ENCODE peak calls at places on chromosome 18, in seven cellular contexts. E is transverse colon; B is CD8-positive, alpha-beta memory T cell; J is fibroblast of mammary gland; G is adrenal gland; Z is lower leg skin; H is A549. R is an unnamed sample.

GRCh38 chr18:26532367-26533340 is 15.7 kb downstream of the KCTD1 start:
- DNase-seq in E (no peak), B (no peak), Z (no peak), J (peak), H (no peak), G (no peak), R (no peak)

GRCh38 chr18:47191956-47192355 is 15.8 kb upstream of the IER3IP1 start:
- DNase-seq in J (peak), G (no peak), B (no peak), Z (no peak), E (no peak), H (peak), R (no peak)

GRCh38 chr18:41391616-41392610 is 563.1 kb upstream of the PIK3C3 start:
- DNase-seq in Z (no peak), B (no peak), G (peak), H (peak), E (peak), J (peak), R (peak)

GRCh38 chr18:41096504-41096903 is 858.5 kb upstream of the PIK3C3 start:
- DNase-seq in H (no peak), G (no peak), B (no peak), Z (no peak), E (no peak), J (peak), R (peak)

GRCh38 chr18:54203914-54204313 is 20.6 kb downstream of the MBD2 start:
- DNase-seq in G (no peak), E (no peak), J (no peak), H (no peak), Z (no peak), B (no peak), R (no peak)

GRCh38 chr18:34709631-34710429 is at the start of gene DTNA:
- DNase-seq in B (no peak), E (no peak), Z (no peak), J (peak), H (no peak), G (no peak), R (peak)

GRCh38 chr18:35730738-35731370 is 149.3 kb downstream of the GALNT1 start:
- DNase-seq in E (no peak), H (no peak), J (peak), B (no peak), G (no peak), Z (no peak), R (no peak)

GRCh38 chr18:34942276-34942675 is 98.9 kb upstream of the MAPRE2 start:
- DNase-seq in E (no peak), G (no peak), Z (no peak), B (no peak), H (no peak), J (no peak), R (no peak)

GRCh38 chr18:32386466-32386865 is 84.2 kb downstream of the GAREM1 start:
- DNase-seq in H (no peak), G (no peak), E (no peak), J (no peak), Z (no peak), B (no peak), R (no peak)

GRCh38 chr18:43661570-43661969 is 384.3 kb upstream of the SYT4 start:
- DNase-seq in E (no peak), Z (no peak), B (no peak), H (peak), G (no peak), J (peak), R (peak)

GRCh38 chr18:35032113-35032512 is 9.1 kb upstream of the MAPRE2 start:
- DNase-seq in H (no peak), G (no peak), Z (no peak), J (no peak), E (no peak), B (no peak), R (no peak)

GRCh38 chr18:11747286-11747685 is 58.2 kb downstream of the GNAL start:
- DNase-seq in H (no peak), B (no peak), Z (no peak), J (no peak), E (no peak), G (no peak), R (no peak)

GRCh38 chr18:31491586-31491985 is 6.4 kb upstream of the DSG2 start:
- DNase-seq in G (no peak), E (no peak), H (no peak), J (no peak), Z (no peak), B (no peak), R (no peak)

GRCh38 chr18:58867281-58867961 is 2.7 kb downstream of the ZNF532 start:
- DNase-seq in Z (no peak), B (no peak), H (no peak), G (no peak), J (no peak), E (no peak), R (peak)
- H3K4me3 ChIP-seq in Z (no peak), B (no peak), H (no peak), G (no peak), J (no peak), E (no peak), R (no peak)

GRCh38 chr18:8800876-8801262 is 95.5 kb downstream of the MTCL1 start:
- DNase-seq in J (no peak), B (no peak), H (peak), G (no peak), E (no peak), Z (no peak), R (no peak)

GRCh38 chr18:8802031-8802679 is 96.8 kb downstream of the MTCL1 start:
- DNase-seq in J (no peak), E (no peak), G (no peak), Z (no peak), B (no peak), H (no peak), R (no peak)

GRCh38 chr18:8800445-8800844 is 95.1 kb downstream of the MTCL1 start:
- DNase-seq in H (peak), B (no peak), E (no peak), G (no peak), J (peak), Z (no peak), R (peak)

GRCh38 chr18:8800041-8800441 is 94.7 kb downstream of the MTCL1 start:
- DNase-seq in E (no peak), Z (no peak), G (no peak), J (peak), H (no peak), B (no peak), R (peak)

DNA sequence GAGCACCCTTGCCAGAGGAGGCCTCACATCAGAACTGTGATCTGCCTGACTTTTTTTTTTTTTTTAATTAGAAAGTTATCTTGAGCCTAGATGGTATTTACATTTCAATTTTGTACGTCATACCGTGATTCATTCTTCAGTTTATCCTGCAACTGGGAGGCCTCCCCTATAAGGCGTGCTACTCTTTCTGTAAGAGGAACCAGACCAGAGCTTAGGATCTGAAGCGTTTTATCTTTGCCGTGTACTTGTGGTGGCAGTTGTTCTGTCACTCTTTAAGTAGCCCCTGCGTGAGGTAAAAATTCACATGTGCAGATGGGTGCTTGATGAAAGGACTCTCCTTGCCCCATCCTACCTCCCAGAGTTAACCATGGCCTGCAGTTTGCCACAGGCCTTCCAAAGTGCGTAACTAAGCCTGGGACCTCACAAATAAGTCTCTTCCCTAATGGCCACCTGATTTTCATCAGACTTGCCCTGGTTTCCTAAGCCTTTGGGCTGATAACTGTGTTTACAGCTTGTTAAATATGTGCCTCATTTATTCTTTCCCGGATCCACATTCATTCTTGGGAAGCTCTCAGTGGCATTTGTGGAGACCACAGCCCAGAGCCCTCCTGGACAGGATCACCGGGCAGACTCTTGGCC is 96.0 kb downstream of the MTCL1 start:
- DNase-seq in Z (no peak), G (no peak), H (peak), J (peak), B (no peak), E (no peak), R (peak)
- H3K4me3 ChIP-seq in Z (no peak), G (no peak), H (peak), J (no peak), B (no peak), E (no peak), R (no peak)

DNA sequence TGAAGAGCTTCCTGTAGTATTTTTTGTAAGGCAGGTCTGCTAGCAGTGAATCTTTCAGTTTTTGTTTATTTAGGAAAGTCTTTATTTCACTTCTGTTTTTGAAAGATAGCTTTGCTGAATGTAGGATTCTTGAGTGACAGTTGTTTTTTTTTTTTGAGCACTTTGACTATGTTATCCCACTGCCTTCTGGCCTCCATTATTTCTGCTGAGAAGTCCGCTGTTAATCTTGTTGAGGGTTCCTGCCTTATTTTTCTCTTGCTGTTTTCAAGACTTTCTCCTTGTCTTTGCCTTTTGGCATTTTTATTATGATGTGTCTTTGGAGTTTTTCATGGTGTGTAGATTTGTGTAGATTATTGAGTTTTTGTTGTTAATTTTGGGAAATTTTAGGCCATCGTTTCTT is 21.9 kb downstream of the RBFA start:
- DNase-seq in E (no peak), Z (no peak), B (no peak), G (no peak), J (no peak), H (no peak), R (no peak)
- H3K4me3 ChIP-seq in E (no peak), Z (no peak), B (no peak), G (no peak), J (no peak), H (no peak), R (no peak)

GRCh38 chr18:62209046-62209445 is 22.0 kb downstream of the RELCH start:
- DNase-seq in Z (no peak), B (no peak), H (no peak), J (peak), G (no peak), E (no peak), R (no peak)
- H3K4me3 ChIP-seq in Z (no peak), B (no peak), H (no peak), J (no peak), G (no peak), E (no peak), R (no peak)

GRCh38 chr18:59091204-59091603 is 48.5 kb upstream of the SEC11C start:
- DNase-seq in J (no peak), G (no peak), H (no peak), B (no peak), E (no peak), Z (no peak), R (no peak)

GRCh38 chr18:59093668-59094067 is 46.0 kb upstream of the SEC11C start:
- DNase-seq in J (no peak), Z (no peak), E (no peak), H (no peak), G (no peak), B (no peak), R (no peak)

GRCh38 chr18:59101830-59102414 is 37.8 kb upstream of the SEC11C start:
- DNase-seq in Z (no peak), G (no peak), J (no peak), H (no peak), E (no peak), B (no peak), R (no peak)

GRCh38 chr18:59094569-59094968 is 45.1 kb upstream of the SEC11C start:
- DNase-seq in B (no peak), E (no peak), H (no peak), Z (no peak), J (no peak), G (no peak), R (no peak)

GRCh38 chr18:59096098-59096779 is 43.4 kb upstream of the SEC11C start:
- DNase-seq in H (no peak), B (no peak), E (no peak), J (no peak), Z (no peak), G (no peak), R (no peak)
- H3K4me3 ChIP-seq in H (no peak), B (no peak), E (no peak), J (no peak), Z (no peak), G (no peak), R (no peak)

GRCh38 chr18:49812321-49813070 is 837 bp downstream of the ACAA2 start:
- DNase-seq in E (no peak), J (no peak), H (no peak), G (no peak), Z (no peak), B (no peak), R (peak)

GRCh38 chr18:49813321-49814146 is at the start of gene ACAA2:
- DNase-seq in Z (peak), G (peak), H (peak), J (peak), E (peak), B (peak), R (peak)

GRCh38 chr18:49813071-49813320 is 337 bp downstream of the ACAA2 start:
- DNase-seq in E (peak), G (peak), H (peak), Z (peak), B (no peak), J (peak), R (peak)

GRCh38 chr18:49814147-49814499 is 790 bp upstream of the ACAA2 start:
- DNase-seq in H (peak), J (peak), B (no peak), E (peak), Z (peak), G (peak), R (peak)

GRCh38 chr18:49811151-49811938 is 2.0 kb downstream of the ACAA2 start:
- DNase-seq in G (no peak), J (no peak), Z (no peak), H (no peak), E (peak), B (no peak), R (no peak)
- H3K4me3 ChIP-seq in G (no peak), J (no peak), Z (no peak), H (no peak), E (no peak), B (no peak), R (no peak)

R was measured in astrocyte of the spinal cord.